ENCODE peak calls at places on chromosomes 5 and 9, in ten cellular contexts. K is NCI-H526; B is uterus; X is foreskin fibroblast; J is NCI-H1092; P is posterior cingulate gyrus; C is WERI-Rb-1; M is GM04503; Y is fibroblast of the aortic adventitia; F is activated CD4-positive, alpha-beta T cell treated with anti-CD3 and anti-CD28 coated beads, Interleukin-2, amount 50 U/mL, for 48 hours. A is an unnamed sample.

GRCh38 chr5:140664353-140665119 is at the start of gene WDR55:
- DNase-seq in K (peak; percentile 96), B (peak; percentile 93), X (peak; percentile 93), J (peak; percentile 80), P (peak; percentile 95), C (peak; percentile 98), M (peak; percentile 69), Y (peak; percentile 87), F (peak; percentile 97), A (no peak)

GRCh38 chr9:133716564-133717112 is 21.5 kb downstream of the SARDH start:
- DNase-seq in K (no peak), B (peak; percentile 77), X (no peak), J (no peak), P (no peak), C (no peak), M (no peak), Y (peak; percentile 30), F (no peak), A (no peak)

GRCh38 chr5:85334-85995 is 6.5 kb upstream of the PLEKHG4B start:
- DNase-seq in K (no peak), B (no peak), X (no peak), J (no peak), P (no peak), C (no peak), M (no peak), Y (no peak), F (no peak), A (no peak)

GRCh38 chr5:126938461-126938860 is 91.9 kb downstream of the MARCHF3 start:
- DNase-seq in K (no peak), B (no peak), X (peak; percentile 65), J (no peak), P (no peak), C (no peak), M (peak; percentile 65), Y (peak; percentile 90), F (no peak), A (no peak)

GRCh38 chr5:180170111-180170809 is 38.8 kb downstream of the RASGEF1C start:
- DNase-seq in K (no peak), B (no peak), X (no peak), J (no peak), P (peak; percentile 62), C (peak; percentile 16), M (no peak), Y (no peak), F (no peak), A (no peak)

GRCh38 chr5:39169081-39169480 is 50.3 kb downstream of the FYB1 start:
- DNase-seq in K (no peak), B (no peak), X (peak; percentile 79), J (no peak), P (no peak), C (no peak), M (peak; percentile 33), Y (peak; percentile 78), F (no peak), A (no peak)

GRCh38 chr5:159705948-159706347 is 210.3 kb upstream of the ADRA1B start:
- DNase-seq in K (no peak), B (no peak), X (no peak), J (no peak), P (no peak), C (no peak), M (no peak), Y (no peak), F (no peak), A (no peak)

GRCh38 chr9:79896390-79896789 is 324.6 kb downstream of the TLE4 start:
- DNase-seq in K (no peak), B (no peak), X (no peak), J (no peak), P (no peak), C (no peak), M (no peak), Y (no peak), F (no peak), A (no peak)

GRCh38 chr5:96868603-96869371 is 7.5 kb upstream of the ERAP2 start:
- DNase-seq in K (peak; percentile 65), B (no peak), X (peak; percentile 51), J (peak; percentile 8), P (no peak), C (peak; percentile 27), M (no peak), Y (peak; percentile 82), F (no peak), A (no peak)

GRCh38 chr9:99299214-99300102 is 77.4 kb downstream of the SEC61B start:
- DNase-seq in K (peak; percentile 10), B (no peak), X (peak; percentile 75), J (no peak), P (no peak), C (no peak), M (peak; percentile 20), Y (peak; percentile 70), F (no peak), A (peak; percentile 75)

GRCh38 chr9:112487799-112488345 is 1.2 kb downstream of the KIAA1958 start:
- DNase-seq in K (peak; percentile 18), B (no peak), X (no peak), J (no peak), P (no peak), C (no peak), M (no peak), Y (no peak), F (no peak), A (no peak)

GRCh38 chr5:139808481-139809330 is 13.1 kb downstream of the PSD2 start:
- DNase-seq in K (no peak), B (no peak), X (peak; percentile 20), J (no peak), P (no peak), C (no peak), M (no peak), Y (peak; percentile 21), F (peak; percentile 41), A (no peak)

GRCh38 chr5:135162661-135163265 is 128.7 kb upstream of the PITX1 start:
- DNase-seq in K (no peak), B (no peak), X (no peak), J (no peak), P (no peak), C (peak; percentile 53), M (no peak), Y (no peak), F (no peak), A (no peak)

GRCh38 chr9:106675780-106676179 is 187.2 kb upstream of the ZNF462 start:
- DNase-seq in K (no peak), B (no peak), X (no peak), J (no peak), P (no peak), C (no peak), M (no peak), Y (no peak), F (no peak), A (no peak)

GRCh38 chr5:1523793-1524480 is at the start of gene LPCAT1:
- DNase-seq in K (peak; percentile 85), B (peak; percentile 80), X (peak; percentile 64), J (peak; percentile 47), P (peak; percentile 68), C (peak; percentile 79), M (no peak), Y (peak; percentile 63), F (peak; percentile 77), A (no peak)

GRCh38 chr5:126635585-126635984 is 34.8 kb downstream of the PHAX start:
- DNase-seq in K (no peak), B (no peak), X (no peak), J (no peak), P (no peak), C (no peak), M (no peak), Y (no peak), F (no peak), A (no peak)

GRCh38 chr9:108671156-108671555 is 184.6 kb downstream of the ACTL7B start:
- DNase-seq in K (peak; percentile 21), B (no peak), X (peak; percentile 14), J (no peak), P (no peak), C (no peak), M (no peak), Y (peak; percentile 34), F (no peak), A (no peak)

GRCh38 chr9:129139993-129140396 is 28.8 kb downstream of the PTPA start:
- DNase-seq in K (peak; percentile 92), B (peak; percentile 91), X (peak; percentile 100), J (peak; percentile 93), P (peak; percentile 71), C (peak; percentile 78), M (peak; percentile 99), Y (peak; percentile 100), F (peak; percentile 80), A (peak; percentile 84)

GRCh38 chr9:5639816-5640215 is 10.9 kb downstream of the RIC1 start:
- DNase-seq in K (no peak), B (no peak), X (no peak), J (no peak), P (no peak), C (no peak), M (no peak), Y (no peak), F (no peak), A (no peak)

GRCh38 chr9:32524558-32525461 is 1.2 kb downstream of the RIGI start:
- DNase-seq in K (peak; percentile 68), B (no peak), X (no peak), J (no peak), P (no peak), C (no peak), M (no peak), Y (peak; percentile 19), F (peak; percentile 9), A (no peak)

GRCh38 chr9:2768330-2768729 is 51.0 kb downstream of the KCNV2 start:
- DNase-seq in K (no peak), B (no peak), X (no peak), J (no peak), P (no peak), C (no peak), M (no peak), Y (no peak), F (no peak), A (no peak)

GRCh38 chr5:96714951-96715451 is 52.8 kb downstream of the CAST start:
- DNase-seq in K (peak; percentile 7), B (peak; percentile 52), X (peak; percentile 83), J (no peak), P (no peak), C (no peak), M (peak; percentile 74), Y (peak; percentile 89), F (no peak), A (peak; percentile 92)

GRCh38 chr9:70571247-70571646 is 156.8 kb upstream of the KLF9 start:
- DNase-seq in K (no peak), B (no peak), X (no peak), J (no peak), P (no peak), C (no peak), M (no peak), Y (no peak), F (no peak), A (no peak)

GRCh38 chr9:98702340-98702739 is 6.4 kb downstream of the GABBR2 start:
- DNase-seq in K (no peak), B (no peak), X (no peak), J (no peak), P (no peak), C (no peak), M (no peak), Y (no peak), F (no peak), A (no peak)

GRCh38 chr9:61671276-61671973 is 481.6 kb downstream of the SPATA31A7 start:
- DNase-seq in K (no peak), B (peak; percentile 7), X (no peak), J (no peak), P (no peak), C (no peak), M (no peak), Y (no peak), F (no peak), A (no peak)

GRCh38 chr5:36152324-36153298 is 700 bp downstream of the SKP2 start:
- DNase-seq in K (peak; percentile 67), B (no peak), X (peak; percentile 7), J (no peak), P (no peak), C (no peak), M (peak; percentile 7), Y (peak; percentile 34), F (no peak), A (no peak)

GRCh38 chr5:65926893-65927292 is 518 bp downstream of the ERBIN start:
- DNase-seq in K (peak; percentile 5), B (no peak), X (no peak), J (no peak), P (no peak), C (no peak), M (no peak), Y (peak; percentile 20), F (no peak), A (no peak)

GRCh38 chr5:6704361-6704851 is 8.8 kb upstream of the TENT4A start:
- DNase-seq in K (no peak), B (peak; percentile 83), X (peak; percentile 56), J (no peak), P (no peak), C (no peak), M (peak; percentile 64), Y (peak; percentile 91), F (no peak), A (peak; percentile 64)